ENCODE peak calls at places on chromosome 1, in four cellular contexts. Z is prostate gland, E is mesenchymal stem cell, G is astrocyte. A is an unnamed sample. For H3K27me3 and H3K9me3, the result is how much of the 10 kb centered on the place peaks cover.

GRCh38 chr1:107804134-107804533 is 160.8 kb downstream of the VAV3 start:
- DNase-seq in G (no peak), E (no peak), Z (no peak), A (no peak)

GRCh38 chr1:48061162-48062136 is 64.3 kb upstream of the TRABD2B start:
- DNase-seq in Z (peak), G (peak), E (peak), A (no peak)

GRCh38 chr1:188937965-188938551 is 1539.6 kb downstream of the BRINP3 start:
- DNase-seq in G (peak), E (peak), Z (no peak), A (no peak)

GRCh38 chr1:160884579-160884978 is 401 bp downstream of the ITLN1 start:
- DNase-seq in E (no peak), Z (no peak), G (no peak), A (no peak)

GRCh38 chr1:221394011-221394544 is 347.8 kb downstream of the DUSP10 start:
- DNase-seq in E (peak), Z (no peak), G (peak), A (peak)

GRCh38 chr1:227961651-227962050 is 13.9 kb upstream of the WNT9A start:
- DNase-seq in Z (no peak), E (no peak), G (no peak), A (no peak)

GRCh38 chr1:110070968-110071307 is 466 bp upstream of the ALX3 start:
- DNase-seq in Z (no peak), G (no peak), E (no peak), A (no peak)

GRCh38 chr1:168298446-168298845 is 17.8 kb downstream of the TBX19 start:
- DNase-seq in G (no peak), Z (no peak), E (no peak), A (no peak)

GRCh38 chr1:237154173-237154572 is 112.2 kb downstream of the RYR2 start:
- DNase-seq in G (peak), E (peak), Z (no peak), A (peak)

GRCh38 chr1:167182571-167183320 is 37.9 kb upstream of the POU2F1 start:
- DNase-seq in Z (no peak), G (no peak), E (no peak), A (no peak)

GRCh38 chr1:187928288-187928687 is 1099.5 kb downstream of the PLA2G4A start:
- DNase-seq in E (peak), Z (no peak), G (peak), A (no peak)

GRCh38 chr1:101995984-101996731 is 568 bp downstream of the OLFM3 start:
- DNase-seq in G (no peak), Z (no peak), E (no peak), A (no peak)

GRCh38 chr1:226325178-226325577 is 16.2 kb upstream of the LIN9 start:
- DNase-seq in G (no peak), E (no peak), Z (no peak), A (peak)

GRCh38 chr1:31127266-31127665 is 61.7 kb upstream of the PUM1 start:
- DNase-seq in Z (no peak), G (peak), E (peak), A (peak)

GRCh38 chr1:156366378-156366777 is 2.6 kb upstream of the RHBG start:
- DNase-seq in Z (no peak), E (no peak), G (no peak), A (no peak)

GRCh38 chr1:244788493-244789275 is 46.8 kb upstream of the COX20 start:
- DNase-seq in Z (no peak), E (no peak), G (no peak), A (no peak)

GRCh38 chr1:154866995-154867795 is 2.9 kb downstream of the KCNN3 start:
- DNase-seq in G (peak), Z (no peak), E (peak), A (peak)

GRCh38 chr1:184810735-184811316 is 56.2 kb upstream of the EDEM3 start:
- DNase-seq in Z (no peak), G (no peak), E (no peak), A (no peak)

GRCh38 chr1:46203738-46204405 is 738 bp downstream of the LURAP1 start:
- DNase-seq in E (no peak), Z (no peak), G (no peak), A (no peak)

GRCh38 chr1:178630418-178630817 is 94.6 kb upstream of the RALGPS2 start:
- DNase-seq in E (no peak), Z (no peak), G (no peak), A (no peak)

GRCh38 chr1:23979387-23980005 is 631 bp downstream of the SRSF10 start:
- DNase-seq in E (no peak), G (no peak), Z (no peak), A (peak)

GRCh38 chr1:206702803-206703202 is 18.1 kb downstream of the MAPKAPK2 start:
- DNase-seq in Z (no peak), E (no peak), G (no peak), A (no peak)

GRCh38 chr1:116514708-116515525 is 55.9 kb downstream of the CD58 start:
- DNase-seq in Z (no peak), E (no peak), G (peak), A (no peak)

GRCh38 chr1:245901037-245901436 is 606.0 kb downstream of the SMYD3 start:
- DNase-seq in G (no peak), E (peak), Z (no peak), A (no peak)

GRCh38 chr1:186235696-186236095 is 139.4 kb downstream of the TPR start:
- DNase-seq in Z (no peak), E (no peak), G (no peak), A (no peak)

GRCh38 chr1:26281091-26281958 is 1.4 kb downstream of the SH3BGRL3 start:
- DNase-seq in G (no peak), E (no peak), Z (no peak), A (no peak)

GRCh38 chr1:150186789-150187559 is 37.3 kb downstream of the PLEKHO1 start:
- DNase-seq in G (peak), Z (no peak), E (peak), A (peak)
- H3K4me3 ChIP-seq in G (peak), Z (no peak), E (no peak), A (no peak)

GRCh38 chr1:77972080-77972479 is 6.8 kb downstream of the FUBP1 start:
- DNase-seq in Z (no peak), G (no peak), E (no peak), A (no peak)
- H3K27me3 ChIP-seq in Z (under half), G (under half), E (under half), A (under half)

DNA sequence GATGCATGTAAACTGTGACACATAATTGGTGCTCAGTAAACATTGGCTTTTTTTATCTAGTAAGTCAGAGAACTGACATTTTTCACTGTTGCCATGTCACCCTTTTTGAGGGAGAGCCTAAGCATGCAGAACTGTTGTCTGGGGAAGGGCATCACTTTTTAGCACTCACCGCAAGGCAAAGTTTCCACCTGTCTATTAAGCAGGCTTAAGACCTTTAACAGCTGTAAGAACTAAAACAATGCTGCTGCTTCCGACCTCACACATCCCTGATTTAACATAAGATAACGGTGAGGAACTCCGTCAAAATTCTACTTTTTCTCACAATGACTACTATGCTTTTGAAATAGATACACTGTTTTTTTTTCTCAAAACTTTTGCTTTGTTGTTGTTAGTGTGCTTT is 554.8 kb downstream of the NUF2 start:
- DNase-seq in E (no peak), Z (no peak), G (no peak), A (no peak)
- H3K9me3 ChIP-seq in E (under half), Z (under half), G (under half), A (under half)

GRCh38 chr1:78005347-78005722 is 596 bp downstream of the DNAJB4 start:
- DNase-seq in E (no peak), G (no peak), Z (no peak), A (no peak)
- H3K4me3 ChIP-seq in E (no peak), G (peak), Z (peak), A (peak)

DNA sequence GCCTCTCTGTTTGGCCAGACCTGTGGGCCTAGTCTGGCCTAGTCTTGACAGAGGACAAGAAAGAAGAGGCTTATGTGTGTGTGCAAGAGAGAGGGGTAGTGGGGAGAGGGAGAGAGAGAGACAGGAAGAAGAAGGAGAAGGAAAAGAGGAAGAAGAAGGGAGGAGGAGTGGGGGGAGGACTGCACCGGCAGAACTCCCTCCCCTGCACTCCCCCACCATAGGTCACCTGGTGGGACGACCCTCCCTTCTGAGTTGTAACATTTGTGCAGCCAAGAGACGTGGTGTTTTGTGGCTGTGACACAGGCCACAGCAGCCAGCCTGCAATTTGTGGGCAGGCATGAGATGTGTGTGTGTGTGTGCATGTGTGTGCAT is 4.3 kb downstream of the INAVA start:
- DNase-seq in E (no peak), G (no peak), Z (no peak), A (no peak)
- H3K27me3 ChIP-seq in E (half or more), G (under half), Z (under half), A (under half)